ENCODE peak calls at places on chromosomes 5 and 9, in five cellular contexts. J, R, A, Q and S are unnamed samples.
A peak's percentile ranks its signal among the peaks of the same experiment; 100 is the strongest.

GRCh38 chr5:142699105-142699720 is 13.3 kb upstream of the FGF1 start:
- DNase-seq in R (peak; percentile 54), J (peak; percentile 85), Q (peak; percentile 58), A (peak; percentile 74), S (peak; percentile 72)

GRCh38 chr5:33010851-33011250 is 299.7 kb downstream of the NPR3 start:
- DNase-seq in R (no peak), J (no peak), A (no peak), Q (no peak), S (no peak)

GRCh38 chr5:90446961-90447360 is 27.6 kb downstream of the MBLAC2 start:
- DNase-seq in Q (no peak), J (no peak), R (no peak), A (no peak), S (no peak)

GRCh38 chr9:27499481-27499880 is 24.6 kb upstream of the IFNK start:
- DNase-seq in J (no peak), Q (peak; percentile 70), R (no peak), A (no peak), S (no peak)

GRCh38 chr9:111712369-111712768 is 51.0 kb downstream of the GNG10 start:
- DNase-seq in J (no peak), A (no peak), R (no peak), Q (no peak), S (no peak)

GRCh38 chr9:19269582-19269981 is 39.1 kb downstream of the DENND4C start:
- DNase-seq in J (no peak), Q (no peak), A (no peak), R (no peak), S (no peak)

GRCh38 chr5:51202161-51202560 is 181.1 kb upstream of the ISL1 start:
- DNase-seq in Q (no peak), A (no peak), J (no peak), R (no peak), S (no peak)

GRCh38 chr9:118957585-118957984 is 411.6 kb downstream of the BRINP1 start:
- DNase-seq in A (no peak), Q (no peak), J (no peak), R (no peak), S (no peak)

GRCh38 chr5:95686661-95687060 is 3.9 kb upstream of the SPATA9 start:
- DNase-seq in Q (no peak), A (no peak), J (no peak), R (no peak), S (no peak)

GRCh38 chr9:37812773-37813379 is 12.3 kb downstream of the DCAF10 start:
- DNase-seq in R (no peak), A (no peak), Q (no peak), J (no peak), S (no peak)

GRCh38 chr5:34530637-34531036 is 125.5 kb upstream of the RAI14 start:
- DNase-seq in J (no peak), R (no peak), A (no peak), Q (no peak), S (no peak)

GRCh38 chr5:176816791-176817272 is 6.5 kb downstream of the UNC5A start:
- DNase-seq in R (no peak), A (no peak), J (no peak), Q (no peak), S (no peak)

GRCh38 chr5:167916706-167917105 is 374.7 kb upstream of the WWC1 start:
- DNase-seq in J (peak; percentile 9), A (no peak), Q (no peak), R (no peak), S (no peak)

GRCh38 chr5:74067748-74068541 is 441.9 kb downstream of the ARHGEF28 start:
- DNase-seq in Q (no peak), R (no peak), A (no peak), J (no peak), S (no peak)

GRCh38 chr5:88813805-88814584 is 69.0 kb downstream of the MEF2C start:
- DNase-seq in R (no peak), Q (no peak), A (no peak), J (no peak), S (no peak)

GRCh38 chr5:132012385-132013005 is 1.0 kb upstream of the ACSL6 start:
- DNase-seq in R (peak; percentile 32), A (no peak), Q (no peak), J (peak; percentile 22), S (no peak)

GRCh38 chr5:179732918-179733763 is 519 bp downstream of the MAML1 start:
- DNase-seq in J (peak; percentile 54), Q (peak; percentile 23), A (peak; percentile 83), R (peak; percentile 30), S (peak; percentile 12)

GRCh38 chr5:1203311-1203967 is 2.0 kb downstream of the SLC6A19 start:
- DNase-seq in J (no peak), R (no peak), Q (no peak), A (no peak), S (no peak)

GRCh38 chr5:65213921-65214525 is 267.7 kb downstream of the ADAMTS6 start:
- DNase-seq in J (no peak), A (peak; percentile 46), Q (no peak), R (no peak), S (no peak)

GRCh38 chr5:170268884-170269283 is 28.7 kb downstream of the LCP2 start:
- DNase-seq in J (no peak), Q (no peak), A (no peak), R (no peak), S (no peak)

GRCh38 chr9:109632817-109633216 is 134.7 kb upstream of the PTPN3 start:
- DNase-seq in J (peak; percentile 44), A (no peak), Q (no peak), R (no peak), S (no peak)

GRCh38 chr9:93860694-93861658 is 94.2 kb downstream of the BARX1 start:
- DNase-seq in A (peak; percentile 66), Q (no peak), J (no peak), R (no peak), S (no peak)

GRCh38 chr5:158409507-158409906 is 550.6 kb upstream of the CLINT1 start:
- DNase-seq in Q (no peak), J (no peak), R (no peak), A (no peak), S (no peak)

GRCh38 chr5:125660231-125660895 is 762.8 kb upstream of the GRAMD2B start:
- DNase-seq in Q (no peak), R (no peak), J (no peak), A (no peak), S (no peak)

GRCh38 chr9:16180546-16180945 is 627.7 kb downstream of the CCDC171 start:
- DNase-seq in Q (no peak), A (no peak), R (no peak), J (no peak), S (no peak)

GRCh38 chr9:7172445-7173115 is 414.8 kb downstream of the KDM4C start:
- DNase-seq in Q (no peak), R (no peak), J (no peak), A (peak; percentile 35), S (no peak)

GRCh38 chr9:70045452-70045851 is 1.8 kb downstream of the MAMDC2 start:
- DNase-seq in A (no peak), R (no peak), Q (no peak), J (no peak), S (no peak)

GRCh38 chr9:114092336-114092735 is 6.8 kb downstream of the KIF12 start:
- DNase-seq in Q (no peak), A (no peak), J (no peak), R (no peak), S (no peak)

GRCh38 chr9:119544492-119544891 is 175.3 kb upstream of the BRINP1 start:
- DNase-seq in A (no peak), J (no peak), Q (no peak), R (no peak), S (no peak)

GRCh38 chr9:83330207-83331196 is 207.7 kb downstream of the FRMD3 start:
- DNase-seq in R (no peak), A (no peak), Q (no peak), J (no peak), S (no peak)

GRCh38 chr5:153661897-153662296 is 171.4 kb downstream of the GRIA1 start:
- DNase-seq in A (no peak), Q (no peak), J (no peak), R (no peak), S (no peak)

GRCh38 chr9:76379494-76379893 is 14.7 kb downstream of the RFK start:
- DNase-seq in R (no peak), Q (no peak), J (no peak), A (no peak), S (no peak)

GRCh38 chr5:171418316-171418981 is 998 bp upstream of the FGF18 start:
- DNase-seq in Q (peak; percentile 49), J (peak; percentile 38), R (peak; percentile 48), A (peak; percentile 94), S (peak; percentile 28)

GRCh38 chr5:78056901-78057514 is 237.5 kb downstream of the AP3B1 start:
- DNase-seq in A (no peak), Q (no peak), J (no peak), R (no peak), S (no peak)

GRCh38 chr9:121651295-121652036 is at the start of gene DAB2IP:
- DNase-seq in Q (no peak), A (peak; percentile 93), J (peak; percentile 68), R (no peak), S (no peak)

GRCh38 chr9:117334101-117334500 is 80.8 kb downstream of the ASTN2 start:
- DNase-seq in A (no peak), J (no peak), R (no peak), Q (no peak), S (no peak)

GRCh38 chr5:151006704-151007334 is 13.6 kb upstream of the GPX3 start:
- DNase-seq in R (no peak), Q (no peak), A (no peak), J (no peak), S (no peak)

GRCh38 chr5:176890455-176891330 is 8.5 kb downstream of the HK3 start:
- DNase-seq in R (no peak), Q (no peak), A (no peak), J (no peak), S (no peak)

GRCh38 chr5:6328173-6328572 is 50.2 kb downstream of the MED10 start:
- DNase-seq in R (no peak), A (no peak), J (no peak), Q (no peak), S (no peak)